ENCODE peak calls at places on chromosomes 11 and 22, in seven cellular contexts. One of them, this sample, is unnamed.

GRCh38 chr22:24433868-24434471 is 6.6 kb downstream of the ADORA2A start:
- DNase-seq in adrenal gland: peak
- DNase-seq in Peyer's patch: peak
- DNase-seq in fibroblast of pulmonary artery: peak
- DNase-seq in cardiac fibroblast: peak
- DNase-seq in GM06990: no peak
- DNase-seq in fibroblast of lung: peak
- DNase-seq in this sample: no peak

GRCh38 chr11:75872887-75873416 is 57.9 kb downstream of the UVRAG start:
- DNase-seq in GM06990: peak
- DNase-seq in fibroblast of lung: no peak
- DNase-seq in fibroblast of pulmonary artery: no peak
- DNase-seq in adrenal gland: no peak
- DNase-seq in cardiac fibroblast: no peak
- DNase-seq in Peyer's patch: no peak
- DNase-seq in this sample: no peak

GRCh38 chr11:32960553-32961164 is 55.0 kb upstream of the DEPDC7 start:
- DNase-seq in Peyer's patch: no peak
- DNase-seq in cardiac fibroblast: peak
- DNase-seq in fibroblast of lung: peak
- DNase-seq in GM06990: peak
- DNase-seq in fibroblast of pulmonary artery: peak
- DNase-seq in adrenal gland: no peak
- DNase-seq in this sample: peak

GRCh38 chr11:66363805-66364535 is 7.6 kb downstream of the SLC29A2 start:
- DNase-seq in fibroblast of pulmonary artery: peak
- DNase-seq in fibroblast of lung: no peak
- DNase-seq in Peyer's patch: no peak
- DNase-seq in GM06990: no peak
- DNase-seq in cardiac fibroblast: peak
- DNase-seq in adrenal gland: peak
- DNase-seq in this sample: no peak

GRCh38 chr11:121082219-121082618 is 18.8 kb upstream of the TECTA start:
- DNase-seq in GM06990: no peak
- DNase-seq in adrenal gland: no peak
- DNase-seq in Peyer's patch: no peak
- DNase-seq in fibroblast of lung: no peak
- DNase-seq in fibroblast of pulmonary artery: no peak
- DNase-seq in cardiac fibroblast: no peak
- DNase-seq in this sample: no peak

GRCh38 chr11:86719781-86720463 is 47.5 kb upstream of the ME3 start:
- DNase-seq in GM06990: no peak
- DNase-seq in fibroblast of pulmonary artery: peak
- DNase-seq in cardiac fibroblast: peak
- DNase-seq in adrenal gland: no peak
- DNase-seq in fibroblast of lung: peak
- DNase-seq in Peyer's patch: no peak
- DNase-seq in this sample: no peak

GRCh38 chr11:118135796-118136165 is 16.8 kb downstream of the SCN4B start:
- DNase-seq in cardiac fibroblast: no peak
- DNase-seq in fibroblast of pulmonary artery: no peak
- DNase-seq in fibroblast of lung: no peak
- DNase-seq in GM06990: no peak
- DNase-seq in adrenal gland: no peak
- DNase-seq in Peyer's patch: no peak
- DNase-seq in this sample: no peak

GRCh38 chr11:36016263-36016662 is 72.4 kb downstream of the LDLRAD3 start:
- DNase-seq in adrenal gland: no peak
- DNase-seq in fibroblast of lung: no peak
- DNase-seq in fibroblast of pulmonary artery: peak
- DNase-seq in cardiac fibroblast: peak
- DNase-seq in Peyer's patch: no peak
- DNase-seq in GM06990: no peak
- DNase-seq in this sample: no peak

GRCh38 chr11:122202161-122202950 is 86.3 kb upstream of the BLID start:
- DNase-seq in fibroblast of lung: peak
- DNase-seq in cardiac fibroblast: peak
- DNase-seq in GM06990: no peak
- DNase-seq in fibroblast of pulmonary artery: peak
- DNase-seq in adrenal gland: no peak
- DNase-seq in Peyer's patch: no peak
- DNase-seq in this sample: peak

GRCh38 chr11:9210224-9210921 is 54.8 kb downstream of the DENND5A start:
- DNase-seq in cardiac fibroblast: peak
- DNase-seq in fibroblast of pulmonary artery: peak
- DNase-seq in GM06990: no peak
- DNase-seq in fibroblast of lung: peak
- DNase-seq in adrenal gland: no peak
- DNase-seq in Peyer's patch: no peak
- DNase-seq in this sample: no peak

GRCh38 chr22:20647586-20648305 is 126.2 kb upstream of the SERPIND1 start:
- DNase-seq in fibroblast of lung: no peak
- DNase-seq in adrenal gland: no peak
- DNase-seq in cardiac fibroblast: no peak
- DNase-seq in Peyer's patch: no peak
- DNase-seq in fibroblast of pulmonary artery: no peak
- DNase-seq in GM06990: no peak
- DNase-seq in this sample: no peak

GRCh38 chr11:17012712-17013547 is 1.3 kb downstream of the PLEKHA7 start:
- DNase-seq in Peyer's patch: no peak
- DNase-seq in adrenal gland: no peak
- DNase-seq in GM06990: no peak
- DNase-seq in cardiac fibroblast: peak
- DNase-seq in fibroblast of lung: peak
- DNase-seq in fibroblast of pulmonary artery: peak
- DNase-seq in this sample: peak

GRCh38 chr11:19530505-19530904 is 182.1 kb upstream of the NAV2 start:
- DNase-seq in GM06990: no peak
- DNase-seq in Peyer's patch: no peak
- DNase-seq in fibroblast of pulmonary artery: no peak
- DNase-seq in fibroblast of lung: no peak
- DNase-seq in adrenal gland: no peak
- DNase-seq in cardiac fibroblast: no peak
- DNase-seq in this sample: no peak

GRCh38 chr22:28208036-28208435 is 289.0 kb upstream of the PITPNB start:
- DNase-seq in GM06990: no peak
- DNase-seq in cardiac fibroblast: peak
- DNase-seq in adrenal gland: no peak
- DNase-seq in fibroblast of lung: peak
- DNase-seq in Peyer's patch: no peak
- DNase-seq in fibroblast of pulmonary artery: no peak
- DNase-seq in this sample: no peak

GRCh38 chr11:71114124-71114851 is 138.1 kb downstream of the SHANK2 start:
- DNase-seq in GM06990: peak
- DNase-seq in fibroblast of lung: no peak
- DNase-seq in cardiac fibroblast: no peak
- DNase-seq in adrenal gland: no peak
- DNase-seq in fibroblast of pulmonary artery: no peak
- DNase-seq in Peyer's patch: no peak
- DNase-seq in this sample: no peak

GRCh38 chr11:57322881-57323467 is 1.8 kb downstream of the TNKS1BP1 start:
- DNase-seq in Peyer's patch: no peak
- DNase-seq in fibroblast of pulmonary artery: no peak
- DNase-seq in fibroblast of lung: peak
- DNase-seq in adrenal gland: no peak
- DNase-seq in GM06990: no peak
- DNase-seq in cardiac fibroblast: no peak
- DNase-seq in this sample: no peak

GRCh38 chr11:57321996-57322880 is 2.5 kb downstream of the TNKS1BP1 start:
- DNase-seq in fibroblast of pulmonary artery: peak
- DNase-seq in cardiac fibroblast: peak
- DNase-seq in fibroblast of lung: peak
- DNase-seq in GM06990: no peak
- DNase-seq in adrenal gland: peak
- DNase-seq in Peyer's patch: peak
- DNase-seq in this sample: peak

GRCh38 chr11:57320719-57321387 is 3.9 kb downstream of the TNKS1BP1 start:
- DNase-seq in adrenal gland: no peak
- DNase-seq in Peyer's patch: no peak
- DNase-seq in cardiac fibroblast: no peak
- DNase-seq in fibroblast of lung: no peak
- DNase-seq in fibroblast of pulmonary artery: no peak
- DNase-seq in GM06990: no peak
- DNase-seq in this sample: no peak

GRCh38 chr11:57320067-57320718 is 4.6 kb downstream of the TNKS1BP1 start:
- DNase-seq in adrenal gland: no peak
- DNase-seq in Peyer's patch: no peak
- DNase-seq in fibroblast of lung: no peak
- DNase-seq in GM06990: no peak
- DNase-seq in cardiac fibroblast: no peak
- DNase-seq in fibroblast of pulmonary artery: no peak
- DNase-seq in this sample: no peak

DNA sequence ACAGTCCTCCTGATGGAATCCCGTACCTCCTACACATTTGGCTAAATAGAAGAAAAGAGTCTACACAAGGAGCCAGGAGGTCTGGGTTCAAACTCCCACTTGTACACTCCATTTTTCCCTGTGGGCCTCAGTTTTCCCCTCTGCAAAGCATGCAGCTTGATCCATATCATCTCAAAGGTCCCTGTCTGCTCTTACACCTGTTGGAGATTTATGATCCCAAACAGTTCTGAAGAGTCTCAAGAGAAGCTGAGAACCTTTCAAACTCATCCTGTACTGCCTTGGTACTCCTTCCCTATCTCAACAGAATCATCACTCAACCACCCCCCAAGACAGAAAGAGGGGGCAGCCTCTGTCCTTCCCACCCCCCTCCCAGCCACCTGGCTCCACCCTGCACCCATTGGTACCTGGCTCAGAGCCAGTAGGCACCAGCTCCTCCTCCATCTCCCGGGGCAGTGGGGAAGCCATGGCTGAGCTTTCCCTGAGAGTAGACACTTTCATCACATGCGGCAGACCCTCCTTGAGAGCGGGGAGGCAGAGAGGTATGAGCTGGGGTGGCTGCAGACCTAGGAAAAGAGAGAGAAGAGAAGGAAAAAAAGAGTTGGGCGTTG is 3.3 kb downstream of the TNKS1BP1 start:
- DNase-seq in fibroblast of lung: no peak
- DNase-seq in cardiac fibroblast: no peak
- DNase-seq in fibroblast of pulmonary artery: no peak
- DNase-seq in GM06990: no peak
- DNase-seq in Peyer's patch: no peak
- DNase-seq in adrenal gland: no peak
- DNase-seq in this sample: no peak
- H3K4me3 ChIP-seq in fibroblast of lung: peak
- H3K4me3 ChIP-seq in cardiac fibroblast: peak
- H3K4me3 ChIP-seq in fibroblast of pulmonary artery: peak
- H3K4me3 ChIP-seq in GM06990: no peak
- H3K4me3 ChIP-seq in Peyer's patch: no peak
- H3K4me3 ChIP-seq in adrenal gland: no peak
- H3K4me3 ChIP-seq in this sample: peak

GRCh38 chr22:33389927-33390326 is 331.7 kb upstream of the SYN3 start:
- DNase-seq in Peyer's patch: no peak
- DNase-seq in cardiac fibroblast: no peak
- DNase-seq in GM06990: no peak
- DNase-seq in fibroblast of pulmonary artery: peak
- DNase-seq in fibroblast of lung: peak
- DNase-seq in adrenal gland: no peak
- DNase-seq in this sample: no peak
- H3K4me3 ChIP-seq in Peyer's patch: no peak
- H3K4me3 ChIP-seq in cardiac fibroblast: no peak
- H3K4me3 ChIP-seq in GM06990: no peak
- H3K4me3 ChIP-seq in fibroblast of pulmonary artery: no peak
- H3K4me3 ChIP-seq in fibroblast of lung: no peak
- H3K4me3 ChIP-seq in adrenal gland: no peak
- H3K4me3 ChIP-seq in this sample: no peak

GRCh38 chr11:100715163-100715792 is 28.2 kb downstream of the ARHGAP42 start:
- DNase-seq in Peyer's patch: no peak
- DNase-seq in adrenal gland: no peak
- DNase-seq in cardiac fibroblast: peak
- DNase-seq in fibroblast of lung: no peak
- DNase-seq in GM06990: no peak
- DNase-seq in fibroblast of pulmonary artery: no peak
- DNase-seq in this sample: no peak

GRCh38 chr11:100719362-100719761 is 32.3 kb downstream of the ARHGAP42 start:
- DNase-seq in fibroblast of pulmonary artery: peak
- DNase-seq in Peyer's patch: no peak
- DNase-seq in GM06990: no peak
- DNase-seq in adrenal gland: no peak
- DNase-seq in fibroblast of lung: peak
- DNase-seq in cardiac fibroblast: peak
- DNase-seq in this sample: no peak

GRCh38 chr11:100716848-100717247 is 29.8 kb downstream of the ARHGAP42 start:
- DNase-seq in fibroblast of lung: no peak
- DNase-seq in cardiac fibroblast: no peak
- DNase-seq in GM06990: no peak
- DNase-seq in adrenal gland: no peak
- DNase-seq in fibroblast of pulmonary artery: no peak
- DNase-seq in Peyer's patch: no peak
- DNase-seq in this sample: no peak

GRCh38 chr11:100719809-100720221 is 32.7 kb downstream of the ARHGAP42 start:
- DNase-seq in Peyer's patch: no peak
- DNase-seq in cardiac fibroblast: peak
- DNase-seq in fibroblast of lung: peak
- DNase-seq in adrenal gland: peak
- DNase-seq in GM06990: no peak
- DNase-seq in fibroblast of pulmonary artery: peak
- DNase-seq in this sample: peak
- H3K4me3 ChIP-seq in Peyer's patch: no peak
- H3K4me3 ChIP-seq in cardiac fibroblast: no peak
- H3K4me3 ChIP-seq in fibroblast of lung: no peak
- H3K4me3 ChIP-seq in adrenal gland: no peak
- H3K4me3 ChIP-seq in GM06990: no peak
- H3K4me3 ChIP-seq in fibroblast of pulmonary artery: no peak
- H3K4me3 ChIP-seq in this sample: no peak

GRCh38 chr11:100832851-100833250 is 145.8 kb downstream of the ARHGAP42 start:
- DNase-seq in Peyer's patch: no peak
- DNase-seq in adrenal gland: no peak
- DNase-seq in fibroblast of lung: no peak
- DNase-seq in GM06990: no peak
- DNase-seq in cardiac fibroblast: no peak
- DNase-seq in fibroblast of pulmonary artery: no peak
- DNase-seq in this sample: no peak
- H3K4me3 ChIP-seq in Peyer's patch: no peak
- H3K4me3 ChIP-seq in adrenal gland: no peak
- H3K4me3 ChIP-seq in fibroblast of lung: no peak
- H3K4me3 ChIP-seq in GM06990: no peak
- H3K4me3 ChIP-seq in cardiac fibroblast: no peak
- H3K4me3 ChIP-seq in fibroblast of pulmonary artery: no peak
- H3K4me3 ChIP-seq in this sample: no peak

DNA sequence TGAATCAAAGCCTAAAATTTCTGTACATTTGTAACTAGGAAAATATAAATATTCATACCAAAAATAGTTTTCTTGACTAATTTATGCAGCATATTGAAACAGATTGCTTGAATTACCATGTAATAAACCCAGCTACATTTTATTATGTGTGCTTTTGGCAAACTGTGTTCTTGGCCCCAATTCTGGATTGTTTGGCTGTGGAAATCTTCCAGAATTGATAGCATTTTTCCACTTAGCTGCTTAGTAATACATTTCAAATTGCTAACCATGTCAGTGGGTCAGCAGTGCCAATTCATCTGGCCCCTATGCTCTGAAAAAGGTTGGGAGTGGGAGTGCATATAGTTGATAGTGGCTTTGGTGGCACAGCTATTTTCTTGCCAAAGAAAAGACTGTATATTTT is 32.3 kb downstream of the PDHX start:
- DNase-seq in adrenal gland: no peak
- DNase-seq in fibroblast of lung: peak
- DNase-seq in cardiac fibroblast: peak
- DNase-seq in GM06990: no peak
- DNase-seq in Peyer's patch: no peak
- DNase-seq in fibroblast of pulmonary artery: peak
- DNase-seq in this sample: no peak
- H3K4me3 ChIP-seq in adrenal gland: no peak
- H3K4me3 ChIP-seq in fibroblast of lung: no peak
- H3K4me3 ChIP-seq in cardiac fibroblast: no peak
- H3K4me3 ChIP-seq in GM06990: no peak
- H3K4me3 ChIP-seq in Peyer's patch: no peak
- H3K4me3 ChIP-seq in fibroblast of pulmonary artery: no peak
- H3K4me3 ChIP-seq in this sample: no peak

This sample was measured in skeletal muscle cell.